ENCODE peak calls at places on chromosomes 13 and 19, in four cellular contexts. R is HFF-Myc, D is keratinocyte, Z is psoas muscle. P is an unnamed sample.
A peak's percentile ranks its signal among the peaks of the same experiment; 100 is the strongest.

GRCh38 chr19:54114340-54114826 is 1.1 kb downstream of the TFPT start:
- DNase-seq in R (no peak), D (no peak), Z (peak; percentile 69), P (no peak)

GRCh38 chr19:38852231-38853044 is 2.7 kb upstream of the HNRNPL start:
- DNase-seq in R (no peak), D (no peak), Z (peak; percentile 84), P (no peak)

GRCh38 chr19:13718733-13719132 is 45.6 kb upstream of the MRI1 start:
- DNase-seq in R (no peak), D (no peak), Z (no peak), P (peak; percentile 25)

GRCh38 chr19:9981406-9982260 is 28.7 kb downstream of the COL5A3 start:
- DNase-seq in R (no peak), D (no peak), Z (no peak), P (no peak)

GRCh38 chr19:38724380-38724854 is 19.9 kb downstream of the CAPN12 start:
- DNase-seq in R (no peak), D (no peak), Z (peak; percentile 61), P (no peak)

GRCh38 chr19:43950834-43951626 is at the start of gene ZNF221:
- DNase-seq in R (peak; percentile 95), D (peak; percentile 89), Z (peak; percentile 94), P (peak; percentile 90)

GRCh38 chr19:42965204-42965603 is 28.2 kb upstream of the PSG7 start:
- DNase-seq in R (no peak), D (no peak), Z (no peak), P (no peak)

GRCh38 chr19:18457478-18458331 is 19.8 kb upstream of the ISYNA1 start:
- DNase-seq in R (no peak), D (no peak), Z (no peak), P (no peak)

GRCh38 chr13:22744688-22745452 is 435.9 kb upstream of the SGCG start:
- DNase-seq in R (no peak), D (no peak), Z (no peak), P (no peak)

GRCh38 chr13:41648314-41648935 is 191.1 kb downstream of the RGCC start:
- DNase-seq in R (no peak), D (no peak), Z (no peak), P (no peak)

P was measured in brain pericyte.